ENCODE peak calls at places on chromosomes 13 and 19, in seven cellular contexts. One of them, this sample, is unnamed. For H3K4me1, the result is how much of the 10 kb centered on the place peaks cover.

GRCh38 chr13:29532136-29532535 is 63.4 kb downstream of the SLC7A1 start:
- DNase-seq in tibial nerve: no peak
- DNase-seq in heart right ventricle: no peak
- DNase-seq in body of pancreas: no peak
- DNase-seq in cardiac muscle cell: no peak
- DNase-seq in heart left ventricle: no peak
- DNase-seq in endodermal cell: no peak
- DNase-seq in this sample: no peak

GRCh38 chr19:2081873-2082810 is 14.0 kb downstream of the MOB3A start:
- DNase-seq in tibial nerve: no peak
- DNase-seq in heart right ventricle: no peak
- DNase-seq in body of pancreas: no peak
- DNase-seq in cardiac muscle cell: no peak
- DNase-seq in heart left ventricle: peak
- DNase-seq in endodermal cell: no peak
- DNase-seq in this sample: no peak

GRCh38 chr19:16376649-16377048 is 52.0 kb downstream of the KLF2 start:
- DNase-seq in tibial nerve: no peak
- DNase-seq in heart right ventricle: no peak
- DNase-seq in body of pancreas: no peak
- DNase-seq in cardiac muscle cell: no peak
- DNase-seq in heart left ventricle: no peak
- DNase-seq in endodermal cell: peak
- DNase-seq in this sample: no peak

GRCh38 chr19:43584484-43584883 is 8.9 kb downstream of the PINLYP start:
- DNase-seq in tibial nerve: no peak
- DNase-seq in heart right ventricle: no peak
- DNase-seq in body of pancreas: no peak
- DNase-seq in cardiac muscle cell: no peak
- DNase-seq in heart left ventricle: no peak
- DNase-seq in endodermal cell: no peak
- DNase-seq in this sample: no peak

GRCh38 chr19:44666852-44667251 is 4.4 kb upstream of the CEACAM19 start:
- DNase-seq in tibial nerve: no peak
- DNase-seq in heart right ventricle: no peak
- DNase-seq in body of pancreas: no peak
- DNase-seq in cardiac muscle cell: no peak
- DNase-seq in heart left ventricle: no peak
- DNase-seq in endodermal cell: no peak
- DNase-seq in this sample: no peak

GRCh38 chr13:87259479-87260083 is 411.6 kb upstream of the SLITRK5 start:
- DNase-seq in tibial nerve: no peak
- DNase-seq in heart right ventricle: no peak
- DNase-seq in body of pancreas: no peak
- DNase-seq in cardiac muscle cell: peak
- DNase-seq in heart left ventricle: no peak
- DNase-seq in endodermal cell: peak
- DNase-seq in this sample: peak

GRCh38 chr19:28472843-28473242 is 740.1 kb downstream of the UQCRFS1 start:
- DNase-seq in tibial nerve: peak
- DNase-seq in heart right ventricle: no peak
- DNase-seq in body of pancreas: no peak
- DNase-seq in cardiac muscle cell: peak
- DNase-seq in heart left ventricle: peak
- DNase-seq in endodermal cell: no peak
- DNase-seq in this sample: no peak

GRCh38 chr19:2557093-2557440 is 81.1 kb downstream of the GADD45B start:
- DNase-seq in tibial nerve: no peak
- DNase-seq in heart right ventricle: no peak
- DNase-seq in body of pancreas: no peak
- DNase-seq in cardiac muscle cell: no peak
- DNase-seq in heart left ventricle: no peak
- DNase-seq in endodermal cell: no peak
- DNase-seq in this sample: no peak

GRCh38 chr19:1400281-1401137 is 833 bp downstream of the GAMT start:
- DNase-seq in tibial nerve: no peak
- DNase-seq in heart right ventricle: peak
- DNase-seq in body of pancreas: peak
- DNase-seq in cardiac muscle cell: peak
- DNase-seq in heart left ventricle: peak
- DNase-seq in endodermal cell: no peak
- DNase-seq in this sample: peak

GRCh38 chr13:113547248-113547971 is 37.1 kb upstream of the TFDP1 start:
- DNase-seq in tibial nerve: peak
- DNase-seq in heart right ventricle: peak
- DNase-seq in body of pancreas: no peak
- DNase-seq in cardiac muscle cell: peak
- DNase-seq in heart left ventricle: peak
- DNase-seq in endodermal cell: peak
- DNase-seq in this sample: peak

GRCh38 chr13:48828962-48829405 is 146.7 kb upstream of the FNDC3A start:
- DNase-seq in tibial nerve: no peak
- DNase-seq in heart right ventricle: no peak
- DNase-seq in body of pancreas: no peak
- DNase-seq in cardiac muscle cell: no peak
- DNase-seq in heart left ventricle: no peak
- DNase-seq in endodermal cell: peak
- DNase-seq in this sample: no peak

GRCh38 chr13:48831248-48831647 is 144.5 kb upstream of the FNDC3A start:
- DNase-seq in tibial nerve: no peak
- DNase-seq in heart right ventricle: no peak
- DNase-seq in body of pancreas: no peak
- DNase-seq in cardiac muscle cell: peak
- DNase-seq in heart left ventricle: no peak
- DNase-seq in endodermal cell: no peak
- DNase-seq in this sample: no peak

GRCh38 chr13:48829536-48829935 is 146.2 kb upstream of the FNDC3A start:
- DNase-seq in tibial nerve: no peak
- DNase-seq in heart right ventricle: no peak
- DNase-seq in body of pancreas: no peak
- DNase-seq in cardiac muscle cell: no peak
- DNase-seq in heart left ventricle: no peak
- DNase-seq in endodermal cell: no peak
- DNase-seq in this sample: no peak

GRCh38 chr13:48827709-48828108 is 148.0 kb upstream of the FNDC3A start:
- DNase-seq in tibial nerve: no peak
- DNase-seq in heart right ventricle: no peak
- DNase-seq in body of pancreas: no peak
- DNase-seq in cardiac muscle cell: no peak
- DNase-seq in heart left ventricle: no peak
- DNase-seq in endodermal cell: no peak
- DNase-seq in this sample: no peak

GRCh38 chr13:48826039-48826438 is 149.7 kb upstream of the FNDC3A start:
- DNase-seq in tibial nerve: no peak
- DNase-seq in heart right ventricle: no peak
- DNase-seq in body of pancreas: no peak
- DNase-seq in cardiac muscle cell: no peak
- DNase-seq in heart left ventricle: no peak
- DNase-seq in endodermal cell: no peak
- DNase-seq in this sample: no peak
- TF ChIP-seq CTCF in tibial nerve: no peak
- TF ChIP-seq CTCF in heart right ventricle: no peak
- TF ChIP-seq CTCF in body of pancreas: no peak
- TF ChIP-seq CTCF in cardiac muscle cell: no peak
- TF ChIP-seq CTCF in heart left ventricle: no peak
- TF ChIP-seq CTCF in endodermal cell: no peak
- TF ChIP-seq CTCF in this sample: no peak

DNA sequence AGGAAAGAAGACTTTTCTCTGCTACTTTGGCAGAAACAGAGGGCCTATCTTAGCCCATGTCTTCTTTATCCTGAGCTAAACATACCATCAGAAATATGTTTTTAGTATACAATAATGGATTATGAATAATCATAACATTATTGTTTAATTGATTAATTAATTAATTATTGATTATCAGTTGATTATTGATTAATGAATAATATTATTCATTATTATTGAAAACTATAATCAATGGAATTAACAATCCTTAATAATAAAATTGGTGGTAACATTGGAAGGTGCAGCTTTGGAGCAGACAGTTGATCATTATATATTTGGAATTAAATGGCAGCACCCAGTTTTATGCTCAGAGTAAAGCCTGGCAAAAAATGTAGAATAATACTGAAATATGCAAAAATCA is 655.9 kb upstream of the ARGLU1 start:
- DNase-seq in tibial nerve: no peak
- DNase-seq in heart right ventricle: no peak
- DNase-seq in body of pancreas: no peak
- DNase-seq in cardiac muscle cell: no peak
- DNase-seq in heart left ventricle: no peak
- DNase-seq in endodermal cell: no peak
- DNase-seq in this sample: no peak
- H3K4me3 ChIP-seq in tibial nerve: no peak
- H3K4me3 ChIP-seq in heart right ventricle: no peak
- H3K4me3 ChIP-seq in body of pancreas: no peak
- H3K4me3 ChIP-seq in cardiac muscle cell: no peak
- H3K4me3 ChIP-seq in heart left ventricle: no peak
- H3K4me3 ChIP-seq in endodermal cell: no peak
- H3K4me3 ChIP-seq in this sample: no peak

DNA sequence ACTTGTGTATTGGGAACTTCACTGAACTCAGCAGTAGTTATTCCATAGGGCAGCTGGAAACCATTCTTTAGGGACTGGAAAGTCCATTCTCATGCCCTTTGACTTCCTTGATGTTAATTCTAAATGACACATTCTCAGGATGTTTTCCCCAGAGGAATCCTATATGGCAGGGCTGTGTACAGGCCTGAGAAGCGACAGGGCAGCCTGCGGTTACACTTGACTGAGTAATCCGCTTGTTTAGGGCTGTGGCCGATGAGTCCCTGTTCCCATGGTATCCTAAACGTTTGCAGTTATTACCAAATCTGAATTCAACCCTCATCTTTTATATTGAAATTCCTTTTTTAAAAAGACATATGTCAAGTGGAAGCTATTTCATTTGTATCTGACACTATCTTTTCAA is 83.5 kb downstream of the COL4A2 start:
- DNase-seq in tibial nerve: no peak
- DNase-seq in heart right ventricle: no peak
- DNase-seq in body of pancreas: no peak
- DNase-seq in cardiac muscle cell: peak
- DNase-seq in heart left ventricle: no peak
- DNase-seq in endodermal cell: no peak
- DNase-seq in this sample: no peak
- H3K4me1 ChIP-seq in tibial nerve: half or more
- H3K4me1 ChIP-seq in heart right ventricle: under half
- H3K4me1 ChIP-seq in body of pancreas: under half
- H3K4me1 ChIP-seq in cardiac muscle cell: under half
- H3K4me1 ChIP-seq in heart left ventricle: under half
- H3K4me1 ChIP-seq in endodermal cell: under half
- H3K4me1 ChIP-seq in this sample: under half

GRCh38 chr13:112397108-112397507 is 21.0 kb downstream of the SPACA7 start:
- DNase-seq in tibial nerve: no peak
- DNase-seq in heart right ventricle: no peak
- DNase-seq in body of pancreas: no peak
- DNase-seq in cardiac muscle cell: no peak
- DNase-seq in heart left ventricle: no peak
- DNase-seq in endodermal cell: no peak
- DNase-seq in this sample: no peak

GRCh38 chr13:112391747-112392146 is 15.6 kb downstream of the SPACA7 start:
- DNase-seq in tibial nerve: no peak
- DNase-seq in heart right ventricle: no peak
- DNase-seq in body of pancreas: no peak
- DNase-seq in cardiac muscle cell: no peak
- DNase-seq in heart left ventricle: no peak
- DNase-seq in endodermal cell: no peak
- DNase-seq in this sample: no peak

DNA sequence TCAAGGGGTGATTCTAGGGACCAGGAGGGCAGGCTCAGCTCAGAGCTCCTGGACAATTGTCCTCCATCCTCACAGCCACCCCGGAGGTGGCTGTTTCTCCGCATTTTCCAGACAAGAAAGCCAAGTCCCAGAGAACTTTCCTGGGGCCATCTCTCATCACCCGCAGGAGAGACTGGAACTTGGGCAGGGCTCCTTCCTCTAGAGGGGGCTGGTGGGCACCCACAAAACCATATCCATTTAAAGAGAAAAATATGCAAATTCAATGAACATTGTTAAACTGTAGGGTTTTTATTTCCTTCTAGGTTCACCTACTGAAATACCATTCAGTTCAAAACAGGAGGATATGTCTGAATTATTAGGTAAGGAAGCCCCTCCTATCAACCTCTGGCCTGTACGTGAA is 16.6 kb downstream of the SPACA7 start:
- DNase-seq in tibial nerve: no peak
- DNase-seq in heart right ventricle: no peak
- DNase-seq in body of pancreas: no peak
- DNase-seq in cardiac muscle cell: no peak
- DNase-seq in heart left ventricle: no peak
- DNase-seq in endodermal cell: no peak
- DNase-seq in this sample: no peak
- TF ChIP-seq CTCF in tibial nerve: no peak
- TF ChIP-seq CTCF in heart right ventricle: no peak
- TF ChIP-seq CTCF in body of pancreas: no peak
- TF ChIP-seq CTCF in cardiac muscle cell: no peak
- TF ChIP-seq CTCF in heart left ventricle: no peak
- TF ChIP-seq CTCF in endodermal cell: peak
- TF ChIP-seq CTCF in this sample: no peak

DNA sequence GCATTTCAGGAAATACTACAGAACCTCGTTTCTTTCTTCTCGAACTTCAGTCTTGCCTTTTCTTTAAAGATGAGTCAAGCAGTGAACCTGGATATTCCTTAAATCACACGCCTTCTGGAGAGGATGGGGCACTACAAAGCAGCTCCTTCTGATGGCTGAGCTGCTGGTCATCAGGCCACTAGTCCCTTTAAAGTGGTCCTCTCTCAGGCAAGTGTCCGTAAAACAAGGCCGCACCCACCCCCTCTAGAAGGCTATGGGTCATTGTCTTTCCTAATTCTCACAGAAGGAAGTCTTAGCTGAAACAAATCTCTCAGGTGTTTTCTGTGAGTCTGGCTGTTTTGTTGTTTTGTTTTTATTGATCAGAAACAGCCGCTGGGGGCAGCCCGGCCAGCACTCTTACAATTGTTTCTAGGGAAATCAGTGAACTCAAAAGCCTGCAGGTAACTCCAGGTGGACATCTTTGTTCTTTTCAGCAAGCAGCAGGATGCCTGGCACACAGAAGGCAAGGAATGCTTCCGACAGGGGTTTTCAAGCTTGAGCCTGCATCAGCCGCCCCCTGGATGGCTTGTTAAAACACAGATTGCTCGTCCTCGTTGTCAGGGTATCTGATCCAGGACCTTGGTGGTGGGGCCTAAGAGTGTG is 45.4 kb downstream of the MBNL2 start:
- DNase-seq in tibial nerve: no peak
- DNase-seq in heart right ventricle: no peak
- DNase-seq in body of pancreas: no peak
- DNase-seq in cardiac muscle cell: no peak
- DNase-seq in heart left ventricle: no peak
- DNase-seq in endodermal cell: peak
- DNase-seq in this sample: no peak
- H3K4me3 ChIP-seq in tibial nerve: no peak
- H3K4me3 ChIP-seq in heart right ventricle: no peak
- H3K4me3 ChIP-seq in body of pancreas: no peak
- H3K4me3 ChIP-seq in cardiac muscle cell: no peak
- H3K4me3 ChIP-seq in heart left ventricle: no peak
- H3K4me3 ChIP-seq in endodermal cell: no peak
- H3K4me3 ChIP-seq in this sample: no peak

GRCh38 chr19:6061420-6062130 is 48.7 kb downstream of the RFX2 start:
- DNase-seq in tibial nerve: no peak
- DNase-seq in heart right ventricle: no peak
- DNase-seq in body of pancreas: no peak
- DNase-seq in cardiac muscle cell: no peak
- DNase-seq in heart left ventricle: peak
- DNase-seq in endodermal cell: peak
- DNase-seq in this sample: peak
- H3K4me1 ChIP-seq in tibial nerve: half or more
- H3K4me1 ChIP-seq in heart right ventricle: half or more
- H3K4me1 ChIP-seq in body of pancreas: under half
- H3K4me1 ChIP-seq in cardiac muscle cell: under half
- H3K4me1 ChIP-seq in heart left ventricle: half or more
- H3K4me1 ChIP-seq in endodermal cell: under half
- H3K4me1 ChIP-seq in this sample: under half